ENCODE peak calls at places on chromosome 20, in seven cellular contexts. Z is SK-N-SH, Q is H1, T is K562, H is HepG2, O is HCT116, P is GM12878. M is an unnamed sample.

GRCh38 chr20:2421247-2421646 is 40.5 kb downstream of the TGM6 start:
- DNase-seq in Z (no peak), Q (no peak), T (no peak), H (no peak), O (peak), P (no peak), M (peak)

GRCh38 chr20:881051-881820 is 34.9 kb downstream of the ANGPT4 start:
- DNase-seq in Z (no peak), Q (no peak), T (peak), H (no peak), O (peak), P (peak), M (no peak)

GRCh38 chr20:3751664-3752385 is 15.7 kb downstream of the ADISSP start:
- DNase-seq in Z (peak), Q (peak), T (no peak), H (no peak), O (no peak), P (no peak), M (no peak)

GRCh38 chr20:49282584-49283171 is 4.8 kb upstream of the ZNFX1 start:
- DNase-seq in Z (no peak), Q (no peak), T (peak), H (no peak), O (no peak), P (no peak), M (no peak)

GRCh38 chr20:51500936-51501335 is 41.6 kb downstream of the NFATC2 start:
- DNase-seq in Z (no peak), Q (no peak), T (no peak), H (no peak), O (no peak), P (no peak), M (no peak)

GRCh38 chr20:45067558-45067957 is 33.4 kb downstream of the KCNS1 start:
- DNase-seq in Z (no peak), Q (no peak), T (no peak), H (no peak), O (no peak), P (no peak), M (no peak)

GRCh38 chr20:25033250-25033940 is 24.5 kb downstream of the ACSS1 start:
- DNase-seq in Z (peak), Q (no peak), T (no peak), H (no peak), O (no peak), P (no peak), M (no peak)

GRCh38 chr20:47113362-47114118 is 218.9 kb downstream of the EYA2 start:
- DNase-seq in Z (no peak), Q (no peak), T (peak), H (peak), O (no peak), P (no peak), M (no peak)

GRCh38 chr20:61888101-61888865 is 177.4 kb downstream of the TAF4 start:
- DNase-seq in Z (no peak), Q (no peak), T (no peak), H (no peak), O (no peak), P (no peak), M (no peak)

GRCh38 chr20:11901127-11901526 is 16.6 kb upstream of the BTBD3 start:
- DNase-seq in Z (no peak), Q (no peak), T (no peak), H (peak), O (no peak), P (no peak), M (no peak)

GRCh38 chr20:45052698-45053440 is 48.1 kb downstream of the KCNS1 start:
- DNase-seq in Z (no peak), Q (no peak), T (no peak), H (no peak), O (no peak), P (peak), M (no peak)

GRCh38 chr20:41696428-41696827 is 78.3 kb upstream of the CHD6 start:
- DNase-seq in Z (no peak), Q (no peak), T (peak), H (no peak), O (no peak), P (no peak), M (no peak)

GRCh38 chr20:17460119-17460518 is 71.1 kb downstream of the BFSP1 start:
- DNase-seq in Z (no peak), Q (no peak), T (peak), H (no peak), O (no peak), P (no peak), M (no peak)

GRCh38 chr20:32702706-32703425 is 29.1 kb upstream of the C20orf203 start:
- DNase-seq in Z (no peak), Q (no peak), T (no peak), H (no peak), O (no peak), P (no peak), M (no peak)

GRCh38 chr20:2653511-2654383 is 1.3 kb downstream of the NOP56 start:
- DNase-seq in Z (no peak), Q (no peak), T (no peak), H (no peak), O (no peak), P (no peak), M (no peak)

GRCh38 chr20:11379257-11380011 is 538.3 kb upstream of the BTBD3 start:
- DNase-seq in Z (no peak), Q (peak), T (no peak), H (peak), O (no peak), P (no peak), M (peak)

GRCh38 chr20:24462461-24463010 is 6.9 kb upstream of the SYNDIG1 start:
- DNase-seq in Z (no peak), Q (no peak), T (no peak), H (no peak), O (no peak), P (no peak), M (no peak)

GRCh38 chr20:58192567-58192966 is 35.9 kb downstream of the ANKRD60 start:
- DNase-seq in Z (peak), Q (no peak), T (peak), H (no peak), O (no peak), P (no peak), M (no peak)

GRCh38 chr20:25285091-25285647 is 37.3 kb downstream of the PYGB start:
- DNase-seq in Z (no peak), Q (no peak), T (no peak), H (no peak), O (no peak), P (no peak), M (no peak)

GRCh38 chr20:33554914-33555420 is 65.1 kb downstream of the CBFA2T2 start:
- DNase-seq in Z (no peak), Q (no peak), T (peak), H (peak), O (peak), P (peak), M (peak)

GRCh38 chr20:50312682-50313187 is 122.1 kb downstream of the CEBPB start:
- DNase-seq in Z (no peak), Q (no peak), T (no peak), H (no peak), O (no peak), P (no peak), M (peak)

GRCh38 chr20:24503352-24503931 is 34.0 kb downstream of the SYNDIG1 start:
- DNase-seq in Z (no peak), Q (no peak), T (no peak), H (no peak), O (no peak), P (no peak), M (no peak)

GRCh38 chr20:46545077-46545826 is 5.2 kb downstream of the OCSTAMP start:
- DNase-seq in Z (no peak), Q (no peak), T (no peak), H (no peak), O (no peak), P (no peak), M (no peak)

GRCh38 chr20:31819083-31819784 is at the start of gene MYLK2:
- DNase-seq in Z (no peak), Q (no peak), T (no peak), H (no peak), O (no peak), P (no peak), M (no peak)

GRCh38 chr20:57071283-57071701 is 195.1 kb downstream of the BMP7 start:
- DNase-seq in Z (no peak), Q (no peak), T (no peak), H (no peak), O (no peak), P (no peak), M (no peak)

GRCh38 chr20:47024461-47024937 is 129.9 kb downstream of the EYA2 start:
- DNase-seq in Z (no peak), Q (no peak), T (no peak), H (no peak), O (no peak), P (no peak), M (no peak)

GRCh38 chr20:25867776-25868649 is 171.4 kb upstream of the ZNF337 start:
- DNase-seq in Z (peak), Q (no peak), T (no peak), H (no peak), O (no peak), P (no peak), M (no peak)

GRCh38 chr20:37827605-37828004 is 75.3 kb upstream of the VSTM2L start:
- DNase-seq in Z (no peak), Q (no peak), T (no peak), H (no peak), O (no peak), P (no peak), M (no peak)

DNA sequence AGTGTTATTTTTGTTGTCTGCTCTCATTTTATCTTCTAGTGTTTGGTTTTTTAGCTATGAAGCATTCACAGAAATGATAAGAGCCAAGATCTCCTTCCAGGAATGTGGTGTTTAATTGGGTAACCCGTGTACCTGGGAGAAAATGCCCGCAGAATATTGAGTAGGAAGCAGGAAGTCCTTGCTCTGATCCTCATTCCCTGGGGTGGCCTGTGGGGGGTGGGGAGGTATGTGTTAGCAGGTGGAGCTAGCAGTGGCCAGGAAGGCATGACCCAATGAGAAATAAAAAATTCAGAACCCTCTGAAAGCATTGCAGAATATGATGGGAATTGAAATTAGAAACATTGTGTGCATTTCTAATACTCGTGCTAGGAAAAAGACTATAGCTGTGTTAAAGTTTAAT is 100.8 kb downstream of the DTD1 start:
- DNase-seq in Z (no peak), Q (no peak), T (no peak), H (no peak), O (no peak), P (no peak), M (no peak)
- TF ChIP-seq JUND in Z (no peak), Q (no peak), T (no peak), H (no peak), O (no peak), P (no peak), M (no peak)

GRCh38 chr20:60402209-60403058 is 444.2 kb downstream of the CDH26 start:
- DNase-seq in Z (no peak), Q (no peak), T (no peak), H (no peak), O (no peak), P (no peak), M (no peak)
- TF ChIP-seq JUND in Z (no peak), Q (no peak), T (no peak), H (no peak), O (no peak), P (no peak), M (no peak)

GRCh38 chr20:21699216-21699508 is 6.3 kb upstream of the PAX1 start:
- DNase-seq in Z (no peak), Q (no peak), T (no peak), H (no peak), O (no peak), P (no peak), M (no peak)

GRCh38 chr20:21698494-21699215 is 6.8 kb upstream of the PAX1 start:
- DNase-seq in Z (no peak), Q (no peak), T (no peak), H (no peak), O (no peak), P (no peak), M (peak)

GRCh38 chr20:21693322-21693721 is 12.1 kb upstream of the PAX1 start:
- DNase-seq in Z (no peak), Q (no peak), T (peak), H (peak), O (no peak), P (no peak), M (no peak)
- TF ChIP-seq JUND in Z (no peak), Q (no peak), T (no peak), H (no peak), O (no peak), P (no peak), M (no peak)

GRCh38 chr20:14342910-14343309 is 5.5 kb upstream of the FLRT3 start:
- DNase-seq in Z (no peak), Q (no peak), T (no peak), H (no peak), O (no peak), P (no peak), M (no peak)

GRCh38 chr20:14344746-14345145 is 7.3 kb upstream of the FLRT3 start:
- DNase-seq in Z (peak), Q (no peak), T (no peak), H (peak), O (no peak), P (no peak), M (no peak)

GRCh38 chr20:14337400-14338171 is at the start of gene FLRT3:
- DNase-seq in Z (peak), Q (peak), T (peak), H (peak), O (peak), P (peak), M (peak)

GRCh38 chr20:14343658-14344057 is 6.2 kb upstream of the FLRT3 start:
- DNase-seq in Z (no peak), Q (no peak), T (no peak), H (no peak), O (no peak), P (no peak), M (no peak)

GRCh38 chr20:14341782-14342181 is 4.4 kb upstream of the FLRT3 start:
- DNase-seq in Z (no peak), Q (no peak), T (no peak), H (no peak), O (no peak), P (no peak), M (no peak)
- TF ChIP-seq JUND in Z (no peak), Q (no peak), T (no peak), H (no peak), O (no peak), P (no peak), M (no peak)

GRCh38 chr20:62987114-62987513 is 19.6 kb downstream of the BHLHE23 start:
- DNase-seq in Z (no peak), Q (no peak), T (no peak), H (no peak), O (no peak), P (no peak), M (no peak)

GRCh38 chr20:62983210-62983609 is 23.6 kb downstream of the BHLHE23 start:
- DNase-seq in Z (no peak), Q (no peak), T (no peak), H (no peak), O (no peak), P (no peak), M (no peak)

GRCh38 chr20:62984666-62985065 is 22.1 kb downstream of the BHLHE23 start:
- DNase-seq in Z (no peak), Q (no peak), T (no peak), H (no peak), O (no peak), P (no peak), M (no peak)

GRCh38 chr20:62986257-62986807 is 20.4 kb downstream of the BHLHE23 start:
- DNase-seq in Z (no peak), Q (no peak), T (no peak), H (no peak), O (no peak), P (no peak), M (no peak)

DNA sequence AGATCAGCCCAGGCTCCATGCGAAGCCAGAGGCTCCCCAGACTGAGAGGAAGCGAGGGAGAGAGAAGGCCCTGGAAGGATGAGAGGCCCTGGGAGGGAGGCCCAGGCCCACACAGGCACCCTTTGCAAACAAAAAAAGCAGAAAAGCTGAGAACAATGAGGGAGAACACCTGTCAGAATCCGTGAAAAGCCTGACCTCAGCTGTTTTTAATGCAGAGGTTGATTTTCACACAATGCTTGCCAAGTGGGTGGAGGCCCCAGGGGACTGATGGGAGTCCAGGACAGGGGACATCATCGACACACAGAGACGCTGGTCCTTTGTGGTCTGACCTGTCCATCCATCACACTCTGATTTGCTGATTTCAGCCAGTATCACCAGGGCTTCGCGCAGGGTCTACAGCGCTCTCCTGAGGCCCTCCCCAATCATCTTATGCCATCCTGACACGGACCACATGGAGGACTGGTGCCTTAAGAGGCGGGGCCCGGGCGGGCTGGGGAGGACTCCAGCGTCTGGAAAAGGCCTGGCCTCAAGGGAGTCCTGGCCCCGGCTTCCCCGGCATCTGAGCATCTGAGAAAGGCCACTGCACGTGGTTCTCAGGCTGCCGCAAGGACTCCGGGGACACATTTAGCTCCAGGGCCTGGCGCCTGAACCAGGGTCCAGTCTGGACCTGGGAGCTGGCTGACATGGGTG is 21.5 kb downstream of the BHLHE23 start:
- DNase-seq in Z (no peak), Q (no peak), T (no peak), H (no peak), O (no peak), P (no peak), M (no peak)
- TF ChIP-seq JUND in Z (no peak), Q (no peak), T (no peak), H (no peak), O (no peak), P (no peak), M (no peak)

GRCh38 chr20:8943638-8944037 is 125.2 kb upstream of the PLCB4 start:
- DNase-seq in Z (no peak), Q (no peak), T (no peak), H (no peak), O (no peak), P (no peak), M (no peak)
- TF ChIP-seq JUND in Z (no peak), Q (no peak), T (no peak), H (no peak), O (no peak), P (no peak), M (no peak)

GRCh38 chr20:36271639-36272546 is 34.2 kb upstream of the DLGAP4 start:
- DNase-seq in Z (no peak), Q (no peak), T (no peak), H (no peak), O (no peak), P (no peak), M (no peak)
- TF ChIP-seq JUND in Z (no peak), Q (no peak), T (no peak), H (no peak), O (no peak), P (no peak), M (no peak)

M was measured in T47D.